ENCODE peak calls at places on chromosomes 2 and 18, in four cellular contexts. T is HepG2, P is HEK293T, U is K562. I is an unnamed sample.

GRCh38 chr2:100046961-100047950 is 95.1 kb downstream of the AFF3 start:
- DNase-seq in T (no peak), P (no peak), U (no peak), I (no peak)

GRCh38 chr18:34709104-34709503 is 994 bp upstream of the DTNA start:
- DNase-seq in T (peak; percentile 10), P (no peak), U (no peak), I (no peak)

GRCh38 chr2:145957929-145958328 is 1438.0 kb upstream of the ZEB2 start:
- DNase-seq in T (no peak), P (no peak), U (no peak), I (no peak)

GRCh38 chr18:22394428-22394827 is 23.3 kb downstream of the CTAGE1 start:
- DNase-seq in T (no peak), P (no peak), U (no peak), I (no peak)

GRCh38 chr2:1898461-1899395 is 154.4 kb upstream of the PXDN start:
- DNase-seq in T (no peak), P (no peak), U (no peak), I (no peak)

GRCh38 chr2:82636411-82637020 is 1822.6 kb downstream of the SUCLG1 start:
- DNase-seq in T (no peak), P (no peak), U (no peak), I (no peak)

GRCh38 chr2:154686162-154686561 is 12.3 kb upstream of the KCNJ3 start:
- DNase-seq in T (no peak), P (no peak), U (no peak), I (no peak)

GRCh38 chr2:6928452-6928851 is 11.2 kb downstream of the RNF144A start:
- DNase-seq in T (no peak), P (no peak), U (no peak), I (no peak)

GRCh38 chr2:52877703-52878102 is 889.9 kb upstream of the CHAC2 start:
- DNase-seq in T (no peak), P (no peak), U (no peak), I (no peak)

GRCh38 chr2:112772322-112772721 is 7.9 kb upstream of the CKAP2L start:
- DNase-seq in T (no peak), P (no peak), U (no peak), I (no peak)

GRCh38 chr2:197293252-197294007 is 17.1 kb downstream of the ANKRD44 start:
- DNase-seq in T (no peak), P (no peak), U (no peak), I (no peak)

GRCh38 chr18:13563390-13563805 is 163.0 kb downstream of the FAM210A start:
- DNase-seq in T (no peak), P (no peak), U (no peak), I (no peak)

GRCh38 chr2:163919717-163920116 is 183.9 kb upstream of the FIGN start:
- DNase-seq in T (no peak), P (no peak), U (no peak), I (no peak)

GRCh38 chr2:209629622-209630021 is 142.0 kb upstream of the UNC80 start:
- DNase-seq in T (no peak), P (no peak), U (no peak), I (no peak)

GRCh38 chr18:78975699-78976098 is 3.9 kb upstream of the SALL3 start:
- DNase-seq in T (no peak), P (no peak), U (no peak), I (no peak)

GRCh38 chr18:47113796-47114540 is 36.3 kb downstream of the HDHD2 start:
- DNase-seq in T (no peak), P (no peak), U (no peak), I (no peak)

GRCh38 chr2:10919776-10920606 is 8.3 kb downstream of the KCNF1 start:
- DNase-seq in T (no peak), P (no peak), U (no peak), I (no peak)

GRCh38 chr2:28895189-28895893 is 874 bp downstream of the WDR43 start:
- DNase-seq in T (peak; percentile 54), P (peak; percentile 35), U (peak; percentile 72), I (no peak)

GRCh38 chr2:54331095-54331835 is 75.2 kb upstream of the TSPYL6 start:
- DNase-seq in T (no peak), P (no peak), U (no peak), I (no peak)

GRCh38 chr2:7649461-7650228 is 732.4 kb downstream of the RNF144A start:
- DNase-seq in T (no peak), P (no peak), U (no peak), I (no peak)

GRCh38 chr2:190267302-190267701 is 52.3 kb downstream of the HIBCH start:
- DNase-seq in T (peak; percentile 7), P (no peak), U (no peak), I (no peak)

GRCh38 chr2:69703189-69703588 is 38.7 kb upstream of the ANXA4 start:
- DNase-seq in T (no peak), P (no peak), U (no peak), I (no peak)

GRCh38 chr2:60516383-60516811 is 37.1 kb downstream of the BCL11A start:
- DNase-seq in T (no peak), P (no peak), U (no peak), I (no peak)

GRCh38 chr18:21703241-21703820 is 1.2 kb downstream of the ABHD3 start:
- DNase-seq in T (no peak), P (peak; percentile 40), U (peak; percentile 21), I (peak; percentile 17)

GRCh38 chr2:176092270-176093144 is at the start of gene HOXD13:
- DNase-seq in T (no peak), P (peak; percentile 87), U (no peak), I (no peak)

GRCh38 chr2:216606551-216607527 is 26.4 kb upstream of the IGFBP2 start:
- DNase-seq in T (no peak), P (no peak), U (no peak), I (peak; percentile 54)

GRCh38 chr2:54755641-54756326 is 32.3 kb downstream of the EML6 start:
- DNase-seq in T (no peak), P (no peak), U (no peak), I (peak; percentile 23)

GRCh38 chr2:57022496-57022895 is 838.7 kb downstream of the CCDC85A start:
- DNase-seq in T (no peak), P (no peak), U (no peak), I (no peak)

GRCh38 chr2:152826880-152827279 is 108.5 kb downstream of the ARL6IP6 start:
- DNase-seq in T (no peak), P (no peak), U (no peak), I (no peak)

DNA sequence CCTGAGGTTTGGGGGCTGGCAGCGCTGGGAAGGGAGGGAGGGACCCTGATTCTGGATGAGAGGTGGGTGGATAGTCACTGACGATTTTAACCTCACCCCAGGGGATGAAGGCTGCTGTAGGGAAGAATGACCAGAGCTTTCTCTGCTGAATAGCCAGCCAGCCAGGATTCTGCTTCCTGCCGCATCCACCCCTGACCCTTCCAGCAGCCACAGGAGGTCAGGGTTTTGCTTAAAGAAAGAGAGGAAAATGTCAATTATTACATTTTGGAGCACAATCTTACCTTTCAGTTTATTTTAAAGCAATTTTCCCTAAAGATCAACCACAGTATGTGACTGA is 217.7 kb downstream of the GBX2 start:
- DNase-seq in T (no peak), P (no peak), U (no peak), I (no peak)
- TF ChIP-seq FOXK2 in T (no peak), P (no peak), U (no peak), I (no peak)

GRCh38 chr2:74347747-74348146 is 4.5 kb upstream of the SLC4A5 start:
- DNase-seq in T (no peak), P (no peak), U (no peak), I (no peak)

GRCh38 chr2:74345272-74345943 is 2.2 kb upstream of the SLC4A5 start:
- DNase-seq in T (no peak), P (no peak), U (no peak), I (no peak)

GRCh38 chr2:74343316-74343715 is at the start of gene SLC4A5:
- DNase-seq in T (no peak), P (no peak), U (no peak), I (no peak)
- TF ChIP-seq FOXK2 in T (no peak), P (no peak), U (no peak), I (no peak)

DNA sequence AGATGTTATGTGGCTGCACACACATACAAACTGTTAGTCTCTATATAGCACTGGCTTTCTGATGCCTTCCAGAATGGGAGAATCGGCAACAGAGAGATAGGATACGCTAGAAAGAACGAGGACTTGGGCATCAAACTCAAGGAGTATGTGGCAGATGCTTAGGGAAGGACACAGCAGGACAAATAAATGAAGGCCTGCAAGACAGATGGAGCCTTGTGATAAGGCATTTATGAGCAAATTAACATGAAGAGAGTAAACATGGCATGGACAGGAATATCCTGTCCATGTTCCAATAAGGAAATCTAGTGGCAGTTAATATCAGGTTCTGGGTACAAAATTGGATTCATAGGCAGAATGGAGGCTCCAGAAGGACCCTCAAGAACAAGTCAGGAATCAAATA is 136.9 kb downstream of the SLC4A10 start:
- DNase-seq in T (no peak), P (no peak), U (no peak), I (no peak)
- TF ChIP-seq FOXK2 in T (no peak), P (no peak), U (no peak), I (no peak)

DNA sequence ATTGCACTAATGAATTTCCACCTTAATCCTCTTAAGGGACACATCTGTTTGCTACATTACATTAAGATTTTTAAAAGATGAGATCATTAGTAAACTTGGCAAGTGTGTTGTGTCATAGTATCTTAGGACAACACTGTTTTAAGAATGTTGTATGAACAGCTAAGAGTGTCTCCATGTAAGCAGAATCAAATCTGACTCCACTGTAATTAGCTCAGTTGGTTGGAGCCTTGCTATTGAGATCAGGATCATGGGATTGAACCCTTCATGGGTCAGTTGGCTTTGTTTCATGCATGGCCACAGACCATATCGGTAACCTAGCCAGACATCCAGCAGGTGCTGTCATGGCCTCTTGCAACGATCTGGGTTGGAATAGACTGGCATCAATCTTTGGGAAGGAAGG is 5.2 kb downstream of the FHOD3 start:
- DNase-seq in T (no peak), P (no peak), U (no peak), I (no peak)
- TF ChIP-seq FOXK2 in T (no peak), P (no peak), U (no peak), I (no peak)

DNA sequence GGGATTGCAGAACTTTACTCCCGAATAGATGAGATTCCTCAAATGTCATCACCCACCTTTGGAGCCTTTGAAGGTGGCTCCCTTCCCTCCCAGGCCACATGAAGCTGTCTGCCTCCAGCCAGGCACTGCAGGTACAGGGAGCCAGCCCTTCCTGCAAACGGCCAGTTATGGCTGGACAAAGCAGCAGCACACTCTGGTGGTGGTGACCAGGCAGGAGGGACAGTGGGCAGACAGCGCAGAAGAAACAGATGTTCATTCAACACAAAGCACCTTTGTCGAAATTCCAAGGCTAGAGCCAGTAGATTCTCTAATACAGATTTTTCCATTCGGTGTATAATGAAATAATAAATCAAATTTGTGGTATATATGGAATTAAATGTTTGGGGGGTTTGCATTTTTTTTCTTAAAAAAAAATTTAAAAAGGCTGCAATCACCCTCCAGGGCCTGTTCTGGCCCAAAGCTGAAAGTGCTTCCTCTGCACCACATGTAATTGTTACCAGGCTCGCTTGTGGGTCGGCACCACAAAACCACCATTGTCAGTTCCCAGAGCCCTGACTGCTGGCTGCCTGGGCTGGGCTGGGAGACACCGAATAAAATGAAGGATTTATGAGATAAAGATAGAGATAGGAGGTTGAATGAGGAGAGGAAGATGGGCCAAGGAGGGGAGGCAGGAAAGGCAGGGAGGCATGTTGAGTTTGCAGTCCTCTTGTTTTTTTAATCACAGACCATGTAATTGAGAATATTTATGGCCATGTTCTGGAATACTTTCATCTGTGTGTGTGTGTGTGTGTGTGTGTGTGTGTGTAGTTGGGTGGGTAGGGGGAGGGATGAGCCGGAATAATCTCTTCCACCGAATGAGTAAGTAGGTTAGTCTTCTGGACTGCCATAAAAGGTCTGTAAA is 14.5 kb downstream of the NRP2 start:
- DNase-seq in T (peak; percentile 64), P (no peak), U (no peak), I (no peak)
- TF ChIP-seq FOXK2 in T (no peak), P (no peak), U (no peak), I (no peak)

I was measured in GM12878.